ENCODE peak calls at places on chromosomes 4 and X, in five cellular contexts. I is IMR-90, H is mesendoderm, J is H9, M is neuronal stem cell. N is an unnamed sample.

GRCh38 chrX:32447640-32448039 is 763.7 kb downstream of the DMD start:
- DNase-seq in J (no peak), I (no peak), M (no peak), H (no peak), N (no peak)

GRCh38 chrX:110420771-110421498 is 62.3 kb downstream of the RTL9 start:
- DNase-seq in M (no peak), H (no peak), I (peak; percentile 34), J (no peak), N (no peak)

GRCh38 chr4:108601517-108601916 is 18.9 kb upstream of the RPL34 start:
- DNase-seq in I (no peak), H (no peak), M (no peak), J (no peak), N (no peak)

GRCh38 chrX:37745354-37745753 is 34.5 kb upstream of the CYBB start:
- DNase-seq in H (peak; percentile 55), M (peak; percentile 23), J (peak; percentile 57), I (peak; percentile 61), N (peak; percentile 55)

GRCh38 chr4:6134612-6135220 is 65.6 kb downstream of the JAKMIP1 start:
- DNase-seq in M (no peak), I (no peak), H (peak; percentile 76), J (peak; percentile 51), N (no peak)

GRCh38 chrX:40081679-40082068 is 16.1 kb downstream of the BCOR start:
- DNase-seq in M (no peak), I (no peak), J (no peak), H (no peak), N (no peak)

GRCh38 chr4:113125418-113125817 is 76.0 kb downstream of the ANK2 start:
- DNase-seq in J (no peak), M (no peak), H (no peak), I (no peak), N (no peak)

GRCh38 chr4:98539741-98540140 is 118.7 kb downstream of the TSPAN5 start:
- DNase-seq in M (no peak), J (no peak), I (no peak), H (no peak), N (no peak)

GRCh38 chrX:80014141-80014940 is at the start of gene TBX22:
- DNase-seq in H (peak; percentile 85), M (no peak), I (no peak), J (peak; percentile 66), N (no peak)

GRCh38 chr4:169716677-169717076 is 41.1 kb downstream of the HPF1 start:
- DNase-seq in J (no peak), H (peak; percentile 11), M (no peak), I (peak; percentile 44), N (no peak)

GRCh38 chr4:15332377-15332776 is 95.5 kb upstream of the C1QTNF7 start:
- DNase-seq in M (no peak), I (no peak), J (no peak), H (no peak), N (no peak)

GRCh38 chr4:170875868-170876267 is 786.1 kb upstream of the AADAT start:
- DNase-seq in J (no peak), M (no peak), H (peak; percentile 29), I (no peak), N (no peak)

GRCh38 chr4:10158355-10158942 is 41.9 kb upstream of the WDR1 start:
- DNase-seq in H (no peak), I (peak; percentile 57), M (no peak), J (no peak), N (no peak)

GRCh38 chr4:152843476-152844107 is 63.8 kb downstream of the ARFIP1 start:
- DNase-seq in J (peak; percentile 30), H (peak; percentile 72), I (no peak), M (no peak), N (peak; percentile 12)

GRCh38 chrX:56833626-56834025 is 104.6 kb downstream of the NBDY start:
- DNase-seq in J (no peak), I (no peak), M (no peak), H (no peak), N (no peak)

GRCh38 chrX:46029777-46030176 is 515.4 kb downstream of the ZNF674 start:
- DNase-seq in M (no peak), I (no peak), J (no peak), H (no peak), N (no peak)

GRCh38 chrX:15903186-15903681 is 48.6 kb upstream of the AP1S2 start:
- DNase-seq in J (no peak), H (no peak), I (no peak), M (no peak), N (no peak)

GRCh38 chrX:40922307-40922706 is 162.9 kb upstream of the USP9X start:
- DNase-seq in I (peak; percentile 44), J (peak; percentile 71), H (peak; percentile 77), M (no peak), N (peak; percentile 55)

GRCh38 chr4:27397886-27398285 is 537.2 kb downstream of the STIM2 start:
- DNase-seq in M (no peak), I (peak; percentile 12), H (no peak), J (no peak), N (peak; percentile 66)

GRCh38 chr4:53763813-53764597 is 172.7 kb upstream of the LNX1 start:
- DNase-seq in I (peak; percentile 89), J (no peak), H (peak; percentile 14), M (no peak), N (peak; percentile 73)

GRCh38 chr4:55369968-55370367 is 23.9 kb downstream of the SRD5A3 start:
- DNase-seq in H (no peak), J (no peak), M (no peak), I (no peak), N (no peak)

GRCh38 chrX:15334561-15334960 is 762 bp downstream of the PIGA start:
- DNase-seq in H (peak; percentile 0), I (peak; percentile 23), M (no peak), J (no peak), N (peak; percentile 32)

GRCh38 chrX:42219231-42219630 is 295.9 kb upstream of the CASK start:
- DNase-seq in I (no peak), J (no peak), M (no peak), H (no peak), N (no peak)

GRCh38 chrX:129932137-129932791 is 26.3 kb downstream of the UTP14A start:
- DNase-seq in J (peak; percentile 86), H (peak; percentile 94), I (peak; percentile 81), M (peak; percentile 74), N (peak; percentile 84)

GRCh38 chr4:108651068-108651794 is 832 bp downstream of the OSTC start:
- DNase-seq in J (no peak), H (peak; percentile 34), M (peak; percentile 9), I (peak; percentile 72), N (peak; percentile 68)

GRCh38 chr4:185625503-185625902 is 90.2 kb upstream of the PDLIM3 start:
- DNase-seq in H (no peak), M (no peak), J (no peak), I (no peak), N (no peak)

GRCh38 chr4:38728651-38729141 is 54.1 kb downstream of the TLR10 start:
- DNase-seq in H (peak; percentile 72), J (peak; percentile 54), M (no peak), I (no peak), N (no peak)

GRCh38 chr4:110014233-110014632 is 101.5 kb downstream of the EGF start:
- DNase-seq in J (no peak), M (no peak), I (no peak), H (no peak), N (no peak)
- H3K23ac ChIP-seq in J (no peak overlapping the region), M (no peak overlapping the region), I (no peak overlapping the region), H (no peak overlapping the region), N (no peak overlapping the region)

DNA sequence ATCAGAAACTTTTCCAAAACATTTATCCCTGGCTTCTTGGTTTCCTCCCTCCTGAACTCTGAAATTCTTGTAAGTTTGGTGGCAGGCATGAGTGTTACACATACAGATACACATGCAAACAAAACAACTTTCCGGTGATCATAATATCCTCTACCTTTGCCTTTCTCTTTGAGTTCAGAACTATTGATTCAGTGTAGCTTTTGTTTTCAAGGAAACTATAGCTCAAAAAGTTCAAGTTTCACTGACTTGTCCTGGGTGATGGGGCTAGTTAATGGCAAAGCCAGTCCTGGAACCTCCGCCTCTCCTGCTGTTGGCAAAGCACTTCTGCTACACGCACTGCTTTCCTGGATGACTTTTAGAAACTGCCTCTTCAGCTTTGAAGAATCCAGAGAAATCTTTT is 177.3 kb upstream of the FAT1 start:
- DNase-seq in I (no peak), H (no peak), M (no peak), J (no peak), N (no peak)
- H3K23ac ChIP-seq in I (peak overlapping the region; percentile 34), H (no peak overlapping the region), M (no peak overlapping the region), J (no peak overlapping the region), N (no peak overlapping the region)

DNA sequence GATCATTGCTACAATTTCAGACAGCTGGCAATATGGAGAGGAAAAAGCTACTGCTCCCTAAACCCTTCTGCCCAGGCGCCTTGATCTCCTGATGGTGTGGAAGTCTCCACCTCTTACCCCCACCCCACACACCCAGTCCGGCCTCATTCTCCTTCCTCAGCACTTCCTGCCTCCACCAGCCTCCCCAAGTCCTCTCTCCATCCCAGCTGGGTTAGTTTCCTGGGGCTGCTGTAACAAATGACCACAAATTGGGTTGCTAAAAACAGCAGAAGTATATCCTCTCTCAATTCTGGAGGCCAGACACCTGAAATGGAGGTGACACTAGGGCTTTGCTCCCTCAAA is 1.1 kb upstream of the CCNQ start:
- DNase-seq in I (no peak), M (no peak), H (peak; percentile 8), J (no peak), N (peak; percentile 9)
- H3K23ac ChIP-seq in I (no peak overlapping the region), M (no peak overlapping the region), H (no peak overlapping the region), J (no peak overlapping the region), N (no peak overlapping the region)

GRCh38 chr4:13627606-13628301 is at the start of gene BOD1L1:
- DNase-seq in M (peak; percentile 82), J (peak; percentile 91), H (peak; percentile 96), I (peak; percentile 89), N (peak; percentile 92)
- H3K23ac ChIP-seq in M (peak within 1 kb of the TSS; percentile 92), J (no peak within 1 kb of the TSS), H (no peak within 1 kb of the TSS), I (peak within 1 kb of the TSS; percentile 89), N (no peak within 1 kb of the TSS)

DNA sequence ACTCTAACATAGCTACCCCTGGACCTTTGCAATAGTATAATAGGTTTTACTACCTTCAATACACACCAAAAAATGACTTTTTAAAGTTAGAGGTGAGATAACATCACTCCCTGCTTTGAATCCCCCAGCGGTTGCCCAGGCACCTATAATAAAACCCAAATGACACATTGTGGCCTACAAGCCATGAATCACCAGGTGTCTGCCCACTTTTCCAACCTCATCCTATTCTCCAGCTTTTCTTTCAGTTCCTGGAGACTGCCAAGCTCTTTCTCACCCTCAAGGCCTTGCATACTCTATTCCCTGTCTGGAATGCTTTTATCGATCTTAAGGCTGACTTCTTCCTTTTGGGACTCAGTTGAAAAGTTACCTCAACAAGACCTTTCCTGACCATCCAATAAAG is 16.4 kb upstream of the PRSS48 start:
- DNase-seq in I (no peak), M (no peak), H (no peak), J (no peak), N (no peak)
- H3K23ac ChIP-seq in I (no peak overlapping the region), M (no peak overlapping the region), H (no peak overlapping the region), J (no peak overlapping the region), N (no peak overlapping the region)